ENCODE peak calls at places on chromosome 7, in ten cellular contexts. Q, N, V, M, B, T, Y, X, G and U are unnamed samples.

GRCh38 chr7:82605247-82605864 is 161.8 kb upstream of the CACNA2D1 start:
- DNase-seq in Q (peak; percentile 18), N (peak; percentile 76), V (no peak), M (peak; percentile 2), B (no peak), T (no peak), Y (no peak), X (no peak), G (no peak), U (no peak)

GRCh38 chr7:154928136-154929005 is 74.6 kb downstream of the PAXIP1 start:
- DNase-seq in Q (peak; percentile 91), N (peak; percentile 59), V (peak; percentile 37), M (peak; percentile 47), B (peak; percentile 48), T (peak; percentile 41), Y (peak; percentile 81), X (peak; percentile 99), G (peak; percentile 69), U (no peak)

GRCh38 chr7:158549834-158550700 is 37.6 kb downstream of the PTPRN2 start:
- DNase-seq in Q (no peak), N (no peak), V (no peak), M (no peak), B (no peak), T (no peak), Y (peak; percentile 58), X (no peak), G (no peak), U (no peak)

GRCh38 chr7:107025449-107026103 is 18.9 kb upstream of the PRKAR2B start:
- DNase-seq in Q (no peak), N (no peak), V (no peak), M (no peak), B (no peak), T (no peak), Y (no peak), X (no peak), G (no peak), U (no peak)

GRCh38 chr7:35487841-35488240 is 207.1 kb downstream of the HERPUD2 start:
- DNase-seq in Q (no peak), N (no peak), V (no peak), M (no peak), B (no peak), T (no peak), Y (no peak), X (no peak), G (no peak), U (no peak)

GRCh38 chr7:72391821-72392377 is 20.2 kb downstream of the CALN1 start:
- DNase-seq in Q (no peak), N (no peak), V (no peak), M (no peak), B (no peak), T (no peak), Y (no peak), X (no peak), G (no peak), U (peak; percentile 1)

GRCh38 chr7:33757563-33758165 is 147.7 kb upstream of the BMPER start:
- DNase-seq in Q (no peak), N (peak; percentile 72), V (peak; percentile 55), M (no peak), B (no peak), T (no peak), Y (no peak), X (no peak), G (peak; percentile 25), U (no peak)

GRCh38 chr7:53325061-53325460 is 289.6 kb downstream of the POM121L12 start:
- DNase-seq in Q (no peak), N (no peak), V (no peak), M (no peak), B (no peak), T (no peak), Y (no peak), X (no peak), G (no peak), U (no peak)

GRCh38 chr7:100874300-100874576 is 665 bp upstream of the SRRT start:
- DNase-seq in Q (no peak), N (peak; percentile 35), V (no peak), M (no peak), B (no peak), T (no peak), Y (no peak), X (no peak), G (no peak), U (no peak)

GRCh38 chr7:76280408-76280807 is 22.1 kb upstream of the HSPB1 start:
- DNase-seq in Q (no peak), N (peak; percentile 60), V (no peak), M (no peak), B (no peak), T (no peak), Y (no peak), X (no peak), G (no peak), U (no peak)

GRCh38 chr7:2723138-2723850 is 35.3 kb downstream of the AMZ1 start:
- DNase-seq in Q (no peak), N (no peak), V (no peak), M (no peak), B (no peak), T (no peak), Y (peak; percentile 63), X (no peak), G (no peak), U (no peak)

GRCh38 chr7:136293272-136293671 is 316.1 kb upstream of the MTPN start:
- DNase-seq in Q (no peak), N (no peak), V (no peak), M (no peak), B (no peak), T (no peak), Y (no peak), X (peak; percentile 16), G (no peak), U (no peak)

GRCh38 chr7:4006687-4007086 is 675.4 kb upstream of the FOXK1 start:
- DNase-seq in Q (no peak), N (no peak), V (no peak), M (no peak), B (no peak), T (no peak), Y (peak; percentile 38), X (no peak), G (peak; percentile 77), U (no peak)

GRCh38 chr7:99365318-99366141 is 9.0 kb upstream of the ARPC1B start:
- DNase-seq in Q (no peak), N (peak; percentile 66), V (peak; percentile 74), M (peak; percentile 61), B (no peak), T (peak; percentile 68), Y (peak; percentile 92), X (no peak), G (peak; percentile 61), U (peak; percentile 74)

DNA sequence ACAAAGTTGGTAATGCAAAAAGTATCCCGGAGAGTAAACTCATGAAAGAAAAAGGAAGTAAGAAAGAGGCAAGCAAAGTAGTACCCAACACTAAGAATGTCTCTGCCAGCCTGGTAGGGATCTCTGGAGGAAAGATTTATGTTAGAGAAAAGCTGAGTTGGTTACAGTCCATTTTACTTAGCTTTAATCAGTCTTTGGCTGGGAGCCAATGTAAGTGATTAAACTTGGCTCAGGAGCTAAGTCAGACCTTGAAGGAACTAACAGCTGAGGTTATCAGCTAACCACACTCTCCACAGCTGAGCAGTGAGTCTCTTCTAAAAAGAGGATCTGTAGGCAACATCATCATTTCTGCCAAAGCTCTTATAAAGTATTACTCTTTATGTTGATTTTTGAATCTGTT is 148.0 kb downstream of the ANKRD7 start:
- DNase-seq in Q (no peak), N (no peak), V (no peak), M (no peak), B (no peak), T (no peak), Y (no peak), X (no peak), G (no peak), U (no peak)
- TF ChIP-seq POLR2AphosphoS5 in Q (no peak), N (no peak), V (no peak), M (no peak), B (no peak), T (no peak), Y (no peak), X (no peak), G (no peak), U (no peak)

GRCh38 chr7:45088821-45089313 is at the start of gene NACAD:
- DNase-seq in Q (no peak), N (peak; percentile 53), V (peak; percentile 40), M (no peak), B (no peak), T (no peak), Y (peak; percentile 77), X (no peak), G (peak; percentile 26), U (peak; percentile 81)
- TF ChIP-seq POLR2AphosphoS5 in Q (no peak), N (no peak), V (peak; percentile 30), M (no peak), B (no peak), T (no peak), Y (no peak), X (no peak), G (no peak), U (no peak)

DNA sequence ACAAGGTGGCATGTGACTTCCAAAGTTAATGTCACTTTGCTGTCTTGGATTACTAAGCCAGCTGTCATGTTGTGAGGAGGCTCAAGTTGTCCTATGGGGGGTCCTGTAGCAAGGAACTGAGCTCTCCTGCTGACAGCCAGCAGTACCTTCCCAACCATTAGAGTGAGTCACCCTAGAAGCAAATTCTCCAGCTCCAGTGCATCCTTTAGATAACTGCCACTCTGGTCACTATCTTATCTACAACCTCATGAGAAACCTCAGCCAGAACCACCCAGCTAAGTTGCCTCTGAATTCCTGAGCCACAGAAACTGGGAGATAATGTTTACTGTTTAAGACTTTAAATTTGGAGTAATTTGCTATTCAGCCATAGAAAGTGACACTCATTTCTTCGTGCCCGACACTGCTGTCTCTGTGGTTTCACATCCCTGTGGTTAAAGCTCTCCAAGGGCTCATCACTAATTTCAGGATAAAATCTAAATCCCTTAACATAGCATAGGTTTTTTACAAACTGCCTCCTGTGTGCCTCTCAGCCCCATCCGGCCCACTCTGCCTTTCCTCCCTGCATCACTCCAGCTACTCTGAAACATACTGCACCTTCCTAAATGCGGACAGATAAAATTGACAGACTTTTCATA is 83.5 kb downstream of the PRR15 start:
- DNase-seq in Q (no peak), N (no peak), V (no peak), M (no peak), B (no peak), T (no peak), Y (no peak), X (no peak), G (no peak), U (no peak)
- TF ChIP-seq POLR2AphosphoS5 in Q (no peak), N (no peak), V (no peak), M (no peak), B (no peak), T (no peak), Y (no peak), X (no peak), G (no peak), U (no peak)

DNA sequence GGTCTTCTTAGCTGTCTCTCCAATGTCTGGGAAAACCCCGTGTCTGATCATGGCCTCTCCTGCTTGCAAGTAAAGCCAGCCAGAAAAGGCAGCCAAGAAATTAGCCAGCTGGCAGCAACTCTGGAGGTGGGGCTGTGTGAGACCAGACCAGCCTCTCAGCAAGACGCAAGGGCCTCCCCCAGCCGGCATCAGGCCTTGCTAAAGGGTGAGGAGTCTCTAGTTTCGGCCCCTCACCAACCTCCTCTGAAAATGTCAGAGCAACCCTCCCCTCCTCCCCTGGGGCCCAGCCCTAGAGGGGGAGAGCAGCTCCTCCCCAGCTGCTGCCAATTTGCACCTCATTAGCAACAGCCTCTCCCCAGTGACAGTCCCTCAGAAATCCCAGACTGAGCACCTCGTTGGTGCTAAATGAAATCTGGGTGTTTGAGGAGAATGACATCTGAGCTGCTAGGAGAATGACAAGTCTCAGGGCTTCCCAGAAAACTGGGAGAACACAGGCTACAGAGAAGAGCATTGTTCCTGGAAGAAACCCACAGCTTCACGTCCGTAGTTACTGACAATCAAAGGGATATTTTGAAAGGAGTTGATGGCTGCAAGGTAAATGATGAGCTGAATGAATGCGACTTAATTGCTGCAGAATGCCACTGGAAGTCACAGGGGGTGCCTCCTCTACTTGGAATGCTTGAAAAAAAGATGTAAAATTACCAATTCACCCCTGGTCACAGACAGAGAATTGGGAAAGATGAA is 25.9 kb downstream of the DGKI start:
- DNase-seq in Q (no peak), N (peak; percentile 53), V (no peak), M (no peak), B (peak; percentile 49), T (peak; percentile 21), Y (no peak), X (no peak), G (peak; percentile 6), U (no peak)
- TF ChIP-seq POLR2AphosphoS5 in Q (no peak), N (no peak), V (no peak), M (no peak), B (no peak), T (no peak), Y (no peak), X (no peak), G (no peak), U (no peak)